ENCODE peak calls at places on chromosomes 11 and 22, in six cellular contexts. D is AG09319, J is NB4, Q is tibial nerve, Y is natural killer cell, K is tibial artery. E is an unnamed sample.

GRCh38 chr22:43855431-43855830 is 6.9 kb downstream of the SULT4A1 start:
- DNase-seq in D (no peak), J (no peak), Q (no peak), Y (no peak), K (peak), E (no peak)

GRCh38 chr11:17561111-17561415 is 14.0 kb downstream of the OTOG start:
- DNase-seq in D (no peak), J (no peak), Q (no peak), Y (peak), K (no peak), E (no peak)

GRCh38 chr22:43515902-43516301 is 104.1 kb downstream of the MPPED1 start:
- DNase-seq in D (no peak), J (no peak), Q (no peak), Y (no peak), K (no peak), E (no peak)

GRCh38 chr11:73625690-73626318 is 20.6 kb upstream of the PLEKHB1 start:
- DNase-seq in D (peak), J (peak), Q (peak), Y (peak), K (peak), E (peak)

GRCh38 chr11:68373810-68374501 is 61.6 kb downstream of the LRP5 start:
- DNase-seq in D (no peak), J (no peak), Q (no peak), Y (no peak), K (peak), E (peak)

GRCh38 chr11:101797335-101797734 is 117.5 kb upstream of the CEP126 start:
- DNase-seq in D (no peak), J (no peak), Q (no peak), Y (no peak), K (no peak), E (no peak)

GRCh38 chr11:62130498-62131464 is 7.0 kb downstream of the INCENP start:
- DNase-seq in D (no peak), J (no peak), Q (no peak), Y (no peak), K (peak), E (no peak)

GRCh38 chr11:48000432-48000831 is 20.1 kb downstream of the PTPRJ start:
- DNase-seq in D (no peak), J (no peak), Q (no peak), Y (no peak), K (no peak), E (no peak)

GRCh38 chr11:91164452-91164822 is 941.6 kb upstream of the CHORDC1 start:
- DNase-seq in D (no peak), J (no peak), Q (no peak), Y (no peak), K (no peak), E (no peak)

GRCh38 chr11:104968365-104968855 is at the start of gene CASP4:
- DNase-seq in D (peak), J (peak), Q (no peak), Y (no peak), K (no peak), E (no peak)

GRCh38 chr11:83858694-83859093 is 572.5 kb upstream of the CCDC90B start:
- DNase-seq in D (no peak), J (no peak), Q (no peak), Y (no peak), K (no peak), E (no peak)

GRCh38 chr11:23711981-23712380 is 784.9 kb upstream of the LUZP2 start:
- DNase-seq in D (no peak), J (no peak), Q (no peak), Y (no peak), K (no peak), E (no peak)

GRCh38 chr22:44673406-44673805 is 28.6 kb upstream of the PRR5 start:
- DNase-seq in D (no peak), J (no peak), Q (no peak), Y (no peak), K (no peak), E (no peak)

GRCh38 chr22:26362471-26362870 is 66.6 kb upstream of the ASPHD2 start:
- DNase-seq in D (no peak), J (no peak), Q (no peak), Y (no peak), K (no peak), E (no peak)

GRCh38 chr11:68855205-68855978 is 13.7 kb upstream of the CPT1A start:
- DNase-seq in D (no peak), J (peak), Q (no peak), Y (no peak), K (peak), E (no peak)

GRCh38 chr11:133830931-133831907 is 14.1 kb downstream of the SPATA19 start:
- DNase-seq in D (no peak), J (no peak), Q (no peak), Y (no peak), K (no peak), E (no peak)

GRCh38 chr11:46249103-46249942 is 28.1 kb upstream of the CREB3L1 start:
- DNase-seq in D (no peak), J (no peak), Q (no peak), Y (no peak), K (no peak), E (no peak)

GRCh38 chr22:36435516-36436415 is 45.7 kb downstream of the TXN2 start:
- DNase-seq in D (no peak), J (no peak), Q (no peak), Y (peak), K (no peak), E (no peak)

GRCh38 chr11:34155057-34155758 is 49.8 kb downstream of the NAT10 start:
- DNase-seq in D (no peak), J (no peak), Q (no peak), Y (no peak), K (peak), E (no peak)

GRCh38 chr11:123235687-123236261 is 40.7 kb upstream of the CLMP start:
- DNase-seq in D (no peak), J (no peak), Q (no peak), Y (no peak), K (no peak), E (no peak)

GRCh38 chr11:26944866-26945664 is 48.8 kb upstream of the FIBIN start:
- DNase-seq in D (peak), J (no peak), Q (no peak), Y (no peak), K (no peak), E (no peak)

GRCh38 chr22:46614070-46614931 is 5.9 kb upstream of the GRAMD4 start:
- DNase-seq in D (no peak), J (no peak), Q (no peak), Y (no peak), K (no peak), E (no peak)

DNA sequence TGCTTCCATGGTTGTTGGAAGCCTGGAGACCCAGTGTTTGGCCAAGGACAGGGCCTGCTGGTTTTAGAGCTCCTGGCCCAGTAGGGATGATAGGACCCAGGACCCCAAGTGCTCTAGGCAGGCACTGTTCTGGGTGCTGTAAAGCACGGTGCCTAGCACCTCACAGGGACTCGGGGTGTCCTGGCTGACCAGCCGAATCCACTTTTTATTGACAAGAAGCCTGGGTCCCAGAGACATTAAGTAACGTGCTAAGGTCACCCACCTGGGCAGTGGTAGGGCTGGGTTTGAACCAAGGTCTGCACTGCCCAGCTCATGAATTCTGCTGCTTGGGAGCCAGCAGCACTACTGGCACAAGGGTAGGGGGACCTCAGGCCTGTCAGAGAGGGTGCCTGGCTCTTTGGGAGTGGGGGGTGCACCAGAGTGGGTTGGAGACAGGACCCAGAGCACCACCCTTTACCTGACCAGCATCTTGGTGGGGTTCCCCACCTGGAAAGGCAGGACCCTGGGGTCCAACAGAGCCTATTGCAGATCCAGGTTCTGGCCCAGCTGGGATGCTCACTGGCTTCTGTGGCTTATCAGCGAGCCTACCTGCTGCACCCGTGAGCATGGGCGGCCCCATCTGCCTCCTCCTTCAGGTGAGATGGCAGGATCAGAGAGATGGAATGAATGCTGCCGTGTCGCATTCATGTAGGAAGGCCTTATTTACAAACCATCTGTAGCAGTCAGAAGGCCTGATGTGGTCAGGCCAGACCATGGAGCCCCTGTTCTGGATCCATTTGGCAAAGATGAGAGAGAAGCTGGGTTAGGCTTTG is 52.0 kb downstream of the BCR start:
- DNase-seq in D (no peak), J (no peak), Q (no peak), Y (no peak), K (no peak), E (no peak)
- TF ChIP-seq CTCF in D (no peak), J (no peak), Q (no peak), Y (no peak), K (no peak), E (no peak)

GRCh38 chr11:37449146-37449545 is 851.1 kb upstream of the RAG2 start:
- DNase-seq in D (peak), J (peak), Q (no peak), Y (no peak), K (no peak), E (no peak)
- TF ChIP-seq CTCF in D (peak), J (peak), Q (peak), Y (peak), K (no peak), E (peak)

DNA sequence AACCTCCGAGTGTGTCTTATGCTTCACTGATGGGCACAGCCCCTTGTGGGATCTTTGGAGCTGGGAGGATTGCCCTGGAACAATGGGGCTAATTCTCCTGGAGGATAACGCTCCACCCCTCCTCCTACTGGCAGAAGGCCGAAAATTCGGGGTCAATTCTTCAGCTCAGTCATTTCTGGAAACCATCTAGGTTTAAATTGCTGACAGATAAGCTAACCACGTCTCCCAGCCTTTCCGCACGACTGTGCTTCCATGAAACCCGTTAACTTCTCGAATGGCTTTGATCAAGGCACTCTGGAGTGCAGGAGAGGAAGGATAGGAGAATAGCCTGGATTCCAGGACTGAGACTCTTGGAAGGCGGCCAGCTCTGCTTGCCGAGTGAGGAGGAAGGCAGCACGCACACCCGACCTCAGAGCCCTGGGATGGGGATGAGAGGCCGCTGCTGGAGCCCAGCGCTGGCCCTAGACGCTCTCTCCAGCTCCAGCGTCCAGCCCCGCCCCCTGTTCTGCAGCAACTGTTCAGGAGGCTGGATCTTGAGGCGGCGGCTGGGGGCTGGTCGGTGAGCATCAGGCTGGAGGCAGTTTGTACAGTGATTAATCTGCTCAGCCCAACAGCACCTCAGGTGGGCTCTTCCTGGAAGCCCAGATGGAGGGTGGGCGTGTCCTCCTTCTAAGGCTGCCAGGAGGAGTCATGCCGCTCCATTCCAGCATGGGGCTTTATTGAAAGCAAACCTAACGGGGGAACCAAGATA is 176.7 kb upstream of the NCAM1 start:
- DNase-seq in D (peak), J (no peak), Q (no peak), Y (no peak), K (peak), E (no peak)
- TF ChIP-seq CTCF in D (no peak), J (no peak), Q (no peak), Y (no peak), K (no peak), E (no peak)

DNA sequence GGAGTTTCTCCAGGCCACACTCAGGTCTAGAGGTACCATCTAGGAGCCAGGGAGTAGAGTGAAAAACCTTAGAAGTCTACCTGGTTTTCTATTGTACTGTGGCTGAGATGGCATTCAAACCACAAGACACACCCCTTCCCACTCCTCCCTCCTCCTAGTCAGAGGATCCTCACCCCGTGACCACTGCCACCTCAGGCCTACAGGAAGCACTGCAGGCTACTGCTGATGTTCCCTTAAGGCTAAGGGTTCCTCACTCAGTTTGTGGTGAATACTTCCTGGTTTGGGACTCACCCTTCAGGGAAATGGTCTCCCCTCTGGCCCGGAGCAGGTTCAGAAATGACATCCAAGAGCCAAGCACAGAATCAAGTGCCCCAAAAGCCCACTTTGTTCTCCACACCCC is 1293.9 kb downstream of the JRKL start:
- DNase-seq in D (no peak), J (peak), Q (no peak), Y (no peak), K (no peak), E (no peak)
- TF ChIP-seq CTCF in D (no peak), J (peak), Q (no peak), Y (no peak), K (no peak), E (no peak)

GRCh38 chr22:49300951-49301397 is 526.7 kb downstream of the BRD1 start:
- DNase-seq in D (no peak), J (no peak), Q (no peak), Y (no peak), K (peak), E (no peak)
- TF ChIP-seq CTCF in D (no peak), J (no peak), Q (no peak), Y (no peak), K (no peak), E (no peak)

GRCh38 chr11:120863359-120863758 is 160.5 kb upstream of the TBCEL start:
- DNase-seq in D (no peak), J (no peak), Q (no peak), Y (no peak), K (no peak), E (no peak)
- TF ChIP-seq CTCF in D (no peak), J (no peak), Q (no peak), Y (no peak), K (no peak), E (no peak)

GRCh38 chr11:44327730-44328691 is 18.1 kb upstream of the ALX4 start:
- DNase-seq in D (no peak), J (no peak), Q (no peak), Y (no peak), K (no peak), E (no peak)
- TF ChIP-seq CTCF in D (peak), J (no peak), Q (no peak), Y (no peak), K (no peak), E (no peak)